ENCODE peak calls at places on chromosomes 2 and 18, in four cellular contexts. F is transverse colon, X is fibroblast of lung, K is neural progenitor cell. G is an unnamed sample. For H3K27me3 and H3K36me3, the result is how much of the 10 kb centered on the place peaks cover.

GRCh38 chr2:65482971-65483370 is 50.6 kb upstream of the SPRED2 start:
- DNase-seq in F (no peak), X (no peak), K (no peak), G (no peak)

GRCh38 chr2:159574246-159574645 is 42.1 kb downstream of the BAZ2B start:
- DNase-seq in F (no peak), X (peak), K (no peak), G (peak)

GRCh38 chr2:195533771-195534642 is 123.0 kb upstream of the SLC39A10 start:
- DNase-seq in F (peak), X (peak), K (no peak), G (peak)

GRCh38 chr2:208489687-208490086 is 83.1 kb downstream of the PTH2R start:
- DNase-seq in F (no peak), X (no peak), K (no peak), G (no peak)

GRCh38 chr2:231270221-231271114 is 72.0 kb downstream of the ARMC9 start:
- DNase-seq in F (no peak), X (no peak), K (no peak), G (no peak)

GRCh38 chr2:215573495-215573894 is 137.6 kb upstream of the FN1 start:
- DNase-seq in F (no peak), X (no peak), K (no peak), G (no peak)

GRCh38 chr2:66665124-66665984 is 230.4 kb downstream of the MEIS1 start:
- DNase-seq in F (no peak), X (peak), K (no peak), G (peak)

GRCh38 chr2:86809481-86810121 is 18.9 kb upstream of the CD8A start:
- DNase-seq in F (no peak), X (no peak), K (no peak), G (no peak)

GRCh38 chr2:190578158-190579057 is 43.9 kb upstream of the NEMP2 start:
- DNase-seq in F (peak), X (peak), K (no peak), G (peak)

GRCh38 chr2:122805346-122805745 is 1049.9 kb downstream of the TSN start:
- DNase-seq in F (no peak), X (no peak), K (no peak), G (peak)

GRCh38 chr2:20065885-20066602 is 14.6 kb upstream of the LAPTM4A start:
- DNase-seq in F (peak), X (peak), K (no peak), G (peak)

GRCh38 chr2:42183775-42184174 is 14.6 kb downstream of the EML4 start:
- DNase-seq in F (no peak), X (peak), K (no peak), G (no peak)

GRCh38 chr2:64359892-64360657 is 93.9 kb upstream of the LGALSL start:
- DNase-seq in F (peak), X (peak), K (no peak), G (peak)

GRCh38 chr2:135843671-135844070 is 6.7 kb upstream of the LCT start:
- DNase-seq in F (no peak), X (no peak), K (no peak), G (peak)

GRCh38 chr2:121202541-121203310 is 82.3 kb downstream of the TFCP2L1 start:
- DNase-seq in F (peak), X (no peak), K (no peak), G (no peak)

GRCh38 chr2:213640742-213641425 is 356.6 kb downstream of the SPAG16 start:
- DNase-seq in F (no peak), X (no peak), K (no peak), G (peak)

GRCh38 chr2:213090772-213091171 is 60.6 kb downstream of the IKZF2 start:
- DNase-seq in F (no peak), X (no peak), K (no peak), G (no peak)

GRCh38 chr18:74496508-74497307 is 545 bp downstream of the CNDP2 start:
- DNase-seq in F (peak), X (peak), K (peak), G (peak)

GRCh38 chr2:86818114-86818801 is 27.5 kb upstream of the CD8A start:
- DNase-seq in F (no peak), X (no peak), K (no peak), G (no peak)

GRCh38 chr2:149860276-149860921 is 272.8 kb upstream of the MMADHC start:
- DNase-seq in F (no peak), X (peak), K (no peak), G (no peak)

GRCh38 chr2:112870851-112871830 is 34.6 kb upstream of the IL1B start:
- DNase-seq in F (no peak), X (no peak), K (no peak), G (no peak)

GRCh38 chr18:29154196-29154757 is 977.3 kb upstream of the CDH2 start:
- DNase-seq in F (no peak), X (peak), K (no peak), G (peak)

GRCh38 chr2:14778015-14778414 is 145.5 kb downstream of the LRATD1 start:
- DNase-seq in F (no peak), X (peak), K (no peak), G (peak)

GRCh38 chr2:5022056-5022455 is 670.1 kb upstream of the SOX11 start:
- DNase-seq in F (no peak), X (no peak), K (no peak), G (no peak)

GRCh38 chr2:142008135-142008744 is 122.6 kb downstream of the LRP1B start:
- DNase-seq in F (no peak), X (peak), K (no peak), G (no peak)

GRCh38 chr2:100206731-100207255 is 64.4 kb upstream of the AFF3 start:
- DNase-seq in F (no peak), X (no peak), K (no peak), G (no peak)

GRCh38 chr18:50751490-50751889 is 68.3 kb downstream of the MRO start:
- DNase-seq in F (no peak), X (no peak), K (peak), G (no peak)

GRCh38 chr2:54486766-54487165 is 30.6 kb downstream of the SPTBN1 start:
- DNase-seq in F (no peak), X (peak), K (no peak), G (no peak)

GRCh38 chr2:138536302-138536701 is 34.7 kb downstream of the SPOPL start:
- DNase-seq in F (no peak), X (peak), K (peak), G (peak)
- H3K27me3 ChIP-seq in F (under half), X (under half), K (under half), G (under half)

GRCh38 chr2:130376433-130377293 is 20.8 kb downstream of the PTPN18 start:
- DNase-seq in F (no peak), X (no peak), K (no peak), G (no peak)
- TF ChIP-seq CTCF in F (no peak), X (peak), K (peak), G (peak)

GRCh38 chr18:63346471-63347183 is 20.4 kb downstream of the KDSR start:
- DNase-seq in F (no peak), X (peak), K (no peak), G (peak)

GRCh38 chr18:63344918-63345317 is 22.1 kb downstream of the KDSR start:
- DNase-seq in F (no peak), X (no peak), K (no peak), G (no peak)

GRCh38 chr18:63348508-63349136 is 18.4 kb downstream of the KDSR start:
- DNase-seq in F (no peak), X (no peak), K (no peak), G (no peak)

GRCh38 chr18:63346031-63346430 is 21.0 kb downstream of the KDSR start:
- DNase-seq in F (no peak), X (peak), K (no peak), G (peak)

DNA sequence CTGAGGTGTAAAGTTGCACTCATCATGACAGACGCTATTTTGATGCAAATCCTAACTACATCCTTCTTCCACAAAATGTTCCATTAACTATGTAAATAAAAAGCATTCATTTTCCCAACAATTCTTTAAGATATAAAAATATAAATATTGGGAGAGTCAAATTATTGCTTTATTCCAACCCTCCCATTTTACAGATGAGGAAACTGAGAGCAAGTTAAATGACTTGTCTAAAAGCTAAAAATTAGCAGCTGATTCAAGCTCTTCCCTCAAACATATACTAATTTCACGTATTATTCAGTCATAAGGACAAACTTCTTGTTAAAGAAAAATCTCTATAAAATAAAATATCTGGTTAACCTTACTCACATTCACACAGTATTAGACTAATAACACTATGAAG is 16.8 kb downstream of the KDSR start:
- DNase-seq in F (no peak), X (no peak), K (no peak), G (no peak)
- H3K36me3 ChIP-seq in F (under half), X (under half), K (under half), G (under half)

GRCh38 chr2:44941551-44942234 is at the start of gene SIX3:
- DNase-seq in F (peak), X (peak), K (peak), G (no peak)
- H3K27me3 ChIP-seq in F (half or more), X (half or more), K (half or more), G (half or more)

DNA sequence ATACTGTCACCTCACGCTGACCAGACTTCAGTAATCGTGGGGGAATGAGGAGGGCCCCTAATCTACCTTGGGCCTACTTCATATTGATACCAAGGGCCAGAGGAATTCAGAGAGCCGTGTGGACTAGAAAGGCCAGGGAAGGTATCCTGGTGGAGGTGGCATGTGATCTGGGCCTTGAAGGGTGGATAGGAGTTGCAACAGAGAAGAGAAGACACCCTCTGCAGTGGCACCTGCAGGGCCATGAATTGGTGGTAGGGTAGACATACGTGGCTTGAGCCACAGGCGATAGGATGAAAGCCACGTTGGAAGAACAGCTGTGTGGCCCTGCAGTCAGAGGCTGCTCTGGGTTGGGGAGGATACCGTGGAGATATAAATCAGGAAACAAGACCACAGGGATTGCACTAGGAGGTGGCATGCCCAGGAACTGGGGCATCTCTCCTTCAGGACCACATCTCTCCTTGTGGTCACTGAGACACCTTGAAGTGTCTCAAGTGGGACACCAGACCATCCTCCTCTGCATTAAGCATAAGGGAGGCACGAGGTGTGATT is 141.4 kb downstream of the CYP26B1 start:
- DNase-seq in F (no peak), X (no peak), K (no peak), G (no peak)
- TF ChIP-seq CTCF in F (no peak), X (no peak), K (no peak), G (no peak)

DNA sequence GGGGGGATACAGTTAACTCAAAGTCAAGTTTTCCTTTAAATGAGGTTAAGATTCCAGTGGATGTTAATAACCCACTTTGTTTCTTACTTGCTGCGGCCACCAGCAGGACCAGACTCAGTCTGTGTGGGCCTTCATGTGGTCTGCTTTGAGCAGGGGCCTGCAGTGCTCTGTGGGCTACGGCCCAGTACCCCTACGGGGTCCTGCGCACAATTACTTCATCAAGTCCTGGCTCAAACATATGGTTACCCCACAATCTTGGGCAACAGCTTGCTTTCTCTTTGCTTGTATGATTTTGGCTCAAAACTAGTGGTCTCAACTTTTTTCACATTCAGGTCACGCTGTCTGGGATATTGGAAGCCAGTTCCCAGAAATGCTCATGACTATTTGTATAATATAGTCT is 64.2 kb downstream of the PTPN2 start:
- DNase-seq in F (no peak), X (no peak), K (no peak), G (no peak)
- H3K36me3 ChIP-seq in F (under half), X (under half), K (under half), G (under half)

DNA sequence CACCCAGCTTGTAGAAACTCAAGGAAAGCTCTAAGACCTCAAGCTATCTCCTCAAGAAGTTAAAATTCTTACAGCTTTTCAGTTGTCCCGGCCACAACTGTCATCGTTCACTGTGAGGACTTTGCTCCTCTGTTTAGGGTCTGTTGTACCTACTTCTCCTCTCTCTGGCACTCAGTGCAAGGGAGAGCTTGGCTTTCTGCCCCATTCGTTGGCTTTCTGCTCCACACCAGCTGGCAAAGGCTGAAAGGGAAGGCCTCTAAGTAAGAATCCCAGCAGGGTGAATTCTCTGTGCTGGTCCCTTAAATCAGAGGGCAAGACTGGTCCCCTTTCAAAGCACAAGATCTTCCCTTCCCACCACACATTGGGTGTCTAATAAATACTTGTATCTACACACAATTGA is 17.3 kb downstream of the ZBTB7C start:
- DNase-seq in F (no peak), X (no peak), K (no peak), G (no peak)
- H3K27me3 ChIP-seq in F (under half), X (under half), K (under half), G (under half)

GRCh38 chr18:77062518-77063003 is 70.0 kb downstream of the MBP start:
- DNase-seq in F (no peak), X (peak), K (no peak), G (no peak)

GRCh38 chr18:77059294-77059916 is 73.2 kb downstream of the MBP start:
- DNase-seq in F (no peak), X (peak), K (peak), G (peak)

GRCh38 chr18:77061291-77061945 is 71.2 kb downstream of the MBP start:
- DNase-seq in F (no peak), X (peak), K (no peak), G (peak)

GRCh38 chr18:77063256-77063655 is 69.3 kb downstream of the MBP start:
- DNase-seq in F (peak), X (peak), K (no peak), G (peak)

DNA sequence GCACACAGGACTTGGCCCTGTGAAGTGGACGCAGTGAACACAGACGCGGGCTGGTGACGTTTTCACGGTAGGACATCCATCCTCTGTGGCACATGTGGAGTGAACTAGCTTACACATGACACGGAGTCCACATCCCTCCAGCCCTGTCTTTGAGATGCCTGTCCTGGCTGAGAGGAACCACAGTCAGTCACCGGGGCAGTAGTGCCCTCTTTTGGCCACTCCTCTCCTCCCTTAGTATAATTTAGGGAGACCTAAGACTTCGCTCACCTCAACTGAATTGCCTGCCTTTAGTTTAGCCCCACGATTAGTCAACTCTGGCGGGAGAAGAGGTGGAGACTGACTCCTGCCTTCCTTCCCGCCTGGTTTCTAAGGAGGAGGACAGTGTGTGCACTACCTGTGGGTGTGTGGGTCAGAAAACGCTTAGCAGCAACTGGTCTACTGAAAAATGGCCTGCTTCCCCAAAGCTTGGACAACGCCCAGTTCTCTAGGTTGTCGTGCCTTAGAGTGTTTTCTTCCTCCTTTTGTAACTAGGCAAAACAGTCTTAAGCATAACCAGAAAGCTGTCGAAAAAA is 70.6 kb downstream of the MBP start:
- DNase-seq in F (no peak), X (no peak), K (peak), G (no peak)
- TF ChIP-seq CTCF in F (no peak), X (peak), K (peak), G (peak)

G was measured in bronchial epithelial cell.